ENCODE peak calls at places on chromosomes 7 and 10, in eight cellular contexts. D is MM.1S, Q is fibroblast of pulmonary artery, T is foreskin fibroblast, Z is A549, G is AG04450, M is astrocyte of the spinal cord, L is endodermal cell. E is an unnamed sample.

GRCh38 chr10:102024799-102025198 is 31.2 kb downstream of the ARMH3 start:
- DNase-seq in D (no peak), Q (no peak), T (no peak), Z (no peak), G (no peak), M (no peak), L (no peak), E (no peak)

GRCh38 chr7:1845536-1846311 is 175.6 kb downstream of the ELFN1 start:
- DNase-seq in D (no peak), Q (no peak), T (peak; percentile 17), Z (no peak), G (no peak), M (no peak), L (peak; percentile 45), E (no peak)

GRCh38 chr7:141512597-141512996 is 38.6 kb upstream of the AGK start:
- DNase-seq in D (no peak), Q (no peak), T (no peak), Z (no peak), G (no peak), M (no peak), L (no peak), E (no peak)

GRCh38 chr7:100583132-100584045 is 2.5 kb downstream of the LRCH4 start:
- DNase-seq in D (peak; percentile 42), Q (peak; percentile 77), T (peak; percentile 55), Z (no peak), G (no peak), M (peak; percentile 59), L (peak; percentile 67), E (no peak)

GRCh38 chr10:118256825-118257570 is 85.1 kb downstream of the FAM204A start:
- DNase-seq in D (no peak), Q (no peak), T (no peak), Z (no peak), G (no peak), M (no peak), L (no peak), E (no peak)

GRCh38 chr7:110693348-110693747 is 397.6 kb upstream of the LRRN3 start:
- DNase-seq in D (no peak), Q (no peak), T (no peak), Z (no peak), G (no peak), M (no peak), L (no peak), E (no peak)

GRCh38 chr10:25678666-25679065 is 255.4 kb upstream of the MYO3A start:
- DNase-seq in D (no peak), Q (peak; percentile 43), T (no peak), Z (no peak), G (no peak), M (no peak), L (no peak), E (no peak)

GRCh38 chr10:132061465-132062180 is 4.1 kb upstream of the JAKMIP3 start:
- DNase-seq in D (no peak), Q (no peak), T (no peak), Z (no peak), G (no peak), M (no peak), L (no peak), E (no peak)

GRCh38 chr10:46304671-46305429 is 18.1 kb downstream of the ANTXRL start:
- DNase-seq in D (no peak), Q (no peak), T (no peak), Z (no peak), G (no peak), M (no peak), L (no peak), E (no peak)

GRCh38 chr10:132860527-132860926 is 74.6 kb upstream of the NKX6-2 start:
- DNase-seq in D (no peak), Q (no peak), T (no peak), Z (no peak), G (no peak), M (no peak), L (peak; percentile 53), E (no peak)

GRCh38 chr10:122164028-122164601 is 107.0 kb upstream of the BTBD16 start:
- DNase-seq in D (no peak), Q (no peak), T (peak; percentile 72), Z (no peak), G (no peak), M (peak; percentile 39), L (peak; percentile 80), E (no peak)

GRCh38 chr10:27513451-27514191 is 9.5 kb downstream of the RAB18 start:
- DNase-seq in D (no peak), Q (peak; percentile 38), T (peak; percentile 53), Z (no peak), G (no peak), M (peak; percentile 75), L (no peak), E (no peak)

GRCh38 chr10:3904419-3904975 is 119.5 kb upstream of the KLF6 start:
- DNase-seq in D (no peak), Q (no peak), T (no peak), Z (no peak), G (no peak), M (no peak), L (no peak), E (no peak)

GRCh38 chr10:31952066-31952465 is 23.4 kb upstream of the ARHGAP12 start:
- DNase-seq in D (no peak), Q (no peak), T (no peak), Z (no peak), G (no peak), M (no peak), L (no peak), E (no peak)

GRCh38 chr7:18574676-18575075 is 79.1 kb downstream of the HDAC9 start:
- DNase-seq in D (no peak), Q (no peak), T (no peak), Z (no peak), G (no peak), M (no peak), L (no peak), E (no peak)

GRCh38 chr7:83824214-83824613 is 175.3 kb upstream of the SEMA3E start:
- DNase-seq in D (no peak), Q (peak; percentile 10), T (peak; percentile 58), Z (no peak), G (no peak), M (peak; percentile 57), L (no peak), E (no peak)

GRCh38 chr10:47319798-47320197 is 2.5 kb upstream of the GDF2 start:
- DNase-seq in D (no peak), Q (no peak), T (no peak), Z (no peak), G (no peak), M (no peak), L (no peak), E (no peak)

GRCh38 chr10:47323087-47323486 is 833 bp downstream of the GDF2 start:
- DNase-seq in D (no peak), Q (no peak), T (no peak), Z (no peak), G (no peak), M (no peak), L (no peak), E (no peak)

GRCh38 chr10:47322300-47323061 is at the start of gene GDF2:
- DNase-seq in D (no peak), Q (no peak), T (no peak), Z (no peak), G (no peak), M (no peak), L (no peak), E (no peak)

GRCh38 chr10:47323636-47324299 is 1.5 kb downstream of the GDF2 start:
- DNase-seq in D (no peak), Q (no peak), T (no peak), Z (no peak), G (no peak), M (no peak), L (no peak), E (no peak)

GRCh38 chr10:47321521-47322195 is 596 bp upstream of the GDF2 start:
- DNase-seq in D (no peak), Q (no peak), T (no peak), Z (no peak), G (no peak), M (no peak), L (no peak), E (no peak)
- TF ChIP-seq CTCF in D (no peak), Q (no peak), T (no peak), Z (no peak), G (no peak), M (no peak), L (no peak), E (no peak)

GRCh38 chr10:99519690-99520039 is 13.1 kb upstream of the NKX2-3 start:
- DNase-seq in D (no peak), Q (no peak), T (no peak), Z (no peak), G (no peak), M (no peak), L (no peak), E (no peak)
- H3K4me3 ChIP-seq in D (no peak overlapping the region), Q (no peak overlapping the region), T (no peak overlapping the region), Z (no peak overlapping the region), G (no peak overlapping the region), M (no peak overlapping the region), L (peak overlapping the region; percentile 33), E (no peak overlapping the region)

GRCh38 chr10:1344408-1344807 is 288.2 kb downstream of the WDR37 start:
- DNase-seq in D (no peak), Q (no peak), T (no peak), Z (no peak), G (no peak), M (no peak), L (no peak), E (no peak)
- TF ChIP-seq CTCF in D (no peak), Q (no peak), T (no peak), Z (no peak), G (no peak), M (no peak), L (no peak), E (no peak)

GRCh38 chr7:31982962-31983361 is 87.2 kb downstream of the PDE1C start:
- DNase-seq in D (no peak), Q (no peak), T (no peak), Z (no peak), G (no peak), M (no peak), L (no peak), E (no peak)

GRCh38 chr7:31981874-31982390 is 88.3 kb downstream of the PDE1C start:
- DNase-seq in D (no peak), Q (no peak), T (no peak), Z (no peak), G (no peak), M (no peak), L (no peak), E (no peak)

GRCh38 chr7:31991846-31992245 is 78.4 kb downstream of the PDE1C start:
- DNase-seq in D (no peak), Q (no peak), T (no peak), Z (no peak), G (no peak), M (peak; percentile 55), L (no peak), E (no peak)

GRCh38 chr7:31991406-31991805 is 78.8 kb downstream of the PDE1C start:
- DNase-seq in D (no peak), Q (no peak), T (no peak), Z (no peak), G (no peak), M (no peak), L (no peak), E (no peak)

DNA sequence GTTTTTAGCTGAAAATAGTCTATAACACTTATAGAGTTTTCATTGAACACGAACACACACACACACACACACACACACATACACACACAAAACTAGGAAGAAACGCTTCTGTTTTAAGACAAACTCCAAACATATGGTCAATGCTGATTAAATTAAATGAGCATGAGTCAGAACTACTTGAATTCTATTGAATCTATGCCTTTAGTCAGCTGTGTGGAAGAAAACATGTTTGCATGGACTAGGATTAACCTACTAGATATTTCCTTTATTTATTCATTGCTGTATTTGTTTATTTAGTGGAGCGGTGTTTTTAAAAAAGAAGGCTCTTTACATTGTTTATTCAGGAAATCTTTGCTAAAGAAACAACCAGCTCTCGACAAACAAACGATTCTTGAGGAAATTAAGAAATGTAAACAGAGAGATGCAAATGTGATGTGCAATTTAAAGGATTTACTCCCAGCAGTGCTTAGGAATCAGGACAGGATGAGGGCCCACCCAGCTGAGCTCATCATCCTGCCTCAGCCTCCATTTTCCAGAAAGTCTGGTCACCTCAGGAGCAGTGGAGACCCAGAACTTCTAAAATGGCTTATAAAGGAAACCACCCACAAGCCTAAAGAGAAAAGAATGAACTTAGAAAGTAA is 83.2 kb downstream of the PDE1C start:
- DNase-seq in D (no peak), Q (peak; percentile 2), T (peak; percentile 21), Z (no peak), G (peak; percentile 18), M (peak; percentile 26), L (no peak), E (no peak)
- H3K4me3 ChIP-seq in D (no peak overlapping the region), Q (no peak overlapping the region), T (no peak overlapping the region), Z (no peak overlapping the region), G (no peak overlapping the region), M (no peak overlapping the region), L (no peak overlapping the region), E (no peak overlapping the region)

E was measured in epithelial cell of proximal tubule.